ENCODE peak calls at places on chromosome 3, in four cellular contexts. One of them, this sample, is unnamed.

GRCh38 chr3:127467386-127467785 is 123.1 kb downstream of the TPRA1 start:
- DNase-seq in activated T-helper 9 cell treated with anti-CD3 and anti-CD28 coated beads, Interleukin-2, amount 50 U/mL, for 16 hours: no peak
- DNase-seq in activated naive CD4-positive, alpha-beta T cell: no peak
- DNase-seq in epithelial cell of esophagus: no peak
- DNase-seq in this sample: no peak

GRCh38 chr3:23654571-23654970 is 151.2 kb upstream of the UBE2E1 start:
- DNase-seq in activated naive CD4-positive, alpha-beta T cell: no peak
- DNase-seq in activated T-helper 9 cell treated with anti-CD3 and anti-CD28 coated beads, Interleukin-2, amount 50 U/mL, for 16 hours: no peak
- DNase-seq in epithelial cell of esophagus: no peak
- DNase-seq in this sample: no peak

GRCh38 chr3:171566803-171567422 is 106.7 kb upstream of the TNIK start:
- DNase-seq in activated naive CD4-positive, alpha-beta T cell: no peak
- DNase-seq in epithelial cell of esophagus: peak
- DNase-seq in activated T-helper 9 cell treated with anti-CD3 and anti-CD28 coated beads, Interleukin-2, amount 50 U/mL, for 16 hours: no peak
- DNase-seq in this sample: no peak

GRCh38 chr3:30655187-30655812 is 48.9 kb downstream of the TGFBR2 start:
- DNase-seq in activated T-helper 9 cell treated with anti-CD3 and anti-CD28 coated beads, Interleukin-2, amount 50 U/mL, for 16 hours: no peak
- DNase-seq in epithelial cell of esophagus: peak
- DNase-seq in activated naive CD4-positive, alpha-beta T cell: no peak
- DNase-seq in this sample: no peak

GRCh38 chr3:127588675-127589577 is 1.6 kb downstream of the TPRA1 start:
- DNase-seq in activated T-helper 9 cell treated with anti-CD3 and anti-CD28 coated beads, Interleukin-2, amount 50 U/mL, for 16 hours: no peak
- DNase-seq in activated naive CD4-positive, alpha-beta T cell: no peak
- DNase-seq in epithelial cell of esophagus: peak
- DNase-seq in this sample: peak

GRCh38 chr3:27722957-27723802 is 1.1 kb upstream of the EOMES start:
- DNase-seq in activated T-helper 9 cell treated with anti-CD3 and anti-CD28 coated beads, Interleukin-2, amount 50 U/mL, for 16 hours: no peak
- DNase-seq in activated naive CD4-positive, alpha-beta T cell: no peak
- DNase-seq in epithelial cell of esophagus: no peak
- DNase-seq in this sample: no peak

GRCh38 chr3:173584093-173584833 is 186.7 kb downstream of the NLGN1 start:
- DNase-seq in activated naive CD4-positive, alpha-beta T cell: no peak
- DNase-seq in epithelial cell of esophagus: peak
- DNase-seq in activated T-helper 9 cell treated with anti-CD3 and anti-CD28 coated beads, Interleukin-2, amount 50 U/mL, for 16 hours: no peak
- DNase-seq in this sample: no peak

GRCh38 chr3:13207578-13207922 is 134.3 kb upstream of the IQSEC1 start:
- DNase-seq in activated naive CD4-positive, alpha-beta T cell: no peak
- DNase-seq in activated T-helper 9 cell treated with anti-CD3 and anti-CD28 coated beads, Interleukin-2, amount 50 U/mL, for 16 hours: no peak
- DNase-seq in epithelial cell of esophagus: no peak
- DNase-seq in this sample: no peak

GRCh38 chr3:8974458-8974857 is 11.2 kb upstream of the RAD18 start:
- DNase-seq in epithelial cell of esophagus: no peak
- DNase-seq in activated T-helper 9 cell treated with anti-CD3 and anti-CD28 coated beads, Interleukin-2, amount 50 U/mL, for 16 hours: no peak
- DNase-seq in activated naive CD4-positive, alpha-beta T cell: no peak
- DNase-seq in this sample: no peak

GRCh38 chr3:45906681-45907220 is 20.4 kb downstream of the CCR9 start:
- DNase-seq in activated T-helper 9 cell treated with anti-CD3 and anti-CD28 coated beads, Interleukin-2, amount 50 U/mL, for 16 hours: no peak
- DNase-seq in activated naive CD4-positive, alpha-beta T cell: no peak
- DNase-seq in epithelial cell of esophagus: peak
- DNase-seq in this sample: no peak

GRCh38 chr3:23590424-23590823 is 215.3 kb upstream of the UBE2E1 start:
- DNase-seq in activated naive CD4-positive, alpha-beta T cell: no peak
- DNase-seq in activated T-helper 9 cell treated with anti-CD3 and anti-CD28 coated beads, Interleukin-2, amount 50 U/mL, for 16 hours: no peak
- DNase-seq in epithelial cell of esophagus: no peak
- DNase-seq in this sample: no peak

GRCh38 chr3:60104045-60104444 is 1054.2 kb upstream of the CFAP20DC start:
- DNase-seq in activated T-helper 9 cell treated with anti-CD3 and anti-CD28 coated beads, Interleukin-2, amount 50 U/mL, for 16 hours: no peak
- DNase-seq in activated naive CD4-positive, alpha-beta T cell: no peak
- DNase-seq in epithelial cell of esophagus: no peak
- DNase-seq in this sample: no peak

GRCh38 chr3:43246956-43247355 is 39.4 kb upstream of the SNRK start:
- DNase-seq in activated naive CD4-positive, alpha-beta T cell: no peak
- DNase-seq in activated T-helper 9 cell treated with anti-CD3 and anti-CD28 coated beads, Interleukin-2, amount 50 U/mL, for 16 hours: no peak
- DNase-seq in epithelial cell of esophagus: no peak
- DNase-seq in this sample: no peak

GRCh38 chr3:54122802-54123537 is 618 bp downstream of the CACNA2D3 start:
- DNase-seq in epithelial cell of esophagus: no peak
- DNase-seq in activated naive CD4-positive, alpha-beta T cell: no peak
- DNase-seq in activated T-helper 9 cell treated with anti-CD3 and anti-CD28 coated beads, Interleukin-2, amount 50 U/mL, for 16 hours: no peak
- DNase-seq in this sample: no peak

GRCh38 chr3:4332574-4332973 is 29.4 kb downstream of the SETMAR start:
- DNase-seq in activated T-helper 9 cell treated with anti-CD3 and anti-CD28 coated beads, Interleukin-2, amount 50 U/mL, for 16 hours: no peak
- DNase-seq in activated naive CD4-positive, alpha-beta T cell: no peak
- DNase-seq in epithelial cell of esophagus: no peak
- DNase-seq in this sample: no peak

GRCh38 chr3:155664922-155665695 is 79.8 kb downstream of the PLCH1 start:
- DNase-seq in epithelial cell of esophagus: peak
- DNase-seq in activated T-helper 9 cell treated with anti-CD3 and anti-CD28 coated beads, Interleukin-2, amount 50 U/mL, for 16 hours: no peak
- DNase-seq in activated naive CD4-positive, alpha-beta T cell: no peak
- DNase-seq in this sample: no peak

GRCh38 chr3:37864904-37865303 is 3.2 kb downstream of the CTDSPL start:
- DNase-seq in activated naive CD4-positive, alpha-beta T cell: no peak
- DNase-seq in activated T-helper 9 cell treated with anti-CD3 and anti-CD28 coated beads, Interleukin-2, amount 50 U/mL, for 16 hours: no peak
- DNase-seq in epithelial cell of esophagus: no peak
- DNase-seq in this sample: no peak

This sample was measured in stimulated activated CD4-positive, alpha-beta T cell treated with anti-CD3 and anti-CD28 coated beads, Interleukin-12 subunit alpha, Interleukin-12 subunit beta, amount 100 ng/mL, for 4 hours.